ENCODE peak calls at places on chromosomes 7 and 10, in four cellular contexts. V is stimulated activated CD8-positive, alpha-beta memory T cell treated with anti-CD3 and anti-CD28 coated beads, Interleukin-2, amount 100 ng/mL, for 1 hour; J is colonic mucosa; N is choroid plexus epithelial cell. F is an unnamed sample.

GRCh38 chr7:88116395-88116794 is 103.4 kb downstream of the SRI start:
- DNase-seq in V (no peak), J (no peak), N (no peak), F (no peak)

GRCh38 chr10:98481418-98481945 is 34.7 kb upstream of the HPS1 start:
- DNase-seq in V (no peak), J (no peak), N (no peak), F (no peak)

GRCh38 chr7:50648570-50649169 is 83.5 kb upstream of the DDC start:
- DNase-seq in V (no peak), J (no peak), N (no peak), F (no peak)

GRCh38 chr7:5752663-5753062 is 28.8 kb downstream of the RNF216 start:
- DNase-seq in V (no peak), J (no peak), N (no peak), F (no peak)

GRCh38 chr10:4767033-4767814 is 58.8 kb upstream of the AKR1E2 start:
- DNase-seq in V (no peak), J (peak; percentile 24), N (peak; percentile 76), F (no peak)

GRCh38 chr10:124743188-124744046 is 761 bp downstream of the FAM53B start:
- DNase-seq in V (no peak), J (peak; percentile 48), N (peak; percentile 34), F (no peak)

GRCh38 chr10:34826221-34826620 is 11.1 kb upstream of the PARD3 start:
- DNase-seq in V (no peak), J (no peak), N (no peak), F (no peak)

GRCh38 chr10:120505056-120505455 is 48.0 kb downstream of the PLPP4 start:
- DNase-seq in V (no peak), J (no peak), N (no peak), F (no peak)

GRCh38 chr10:70683601-70684329 is 11.5 kb downstream of the ADAMTS14 start:
- DNase-seq in V (no peak), J (no peak), N (peak; percentile 50), F (no peak)

GRCh38 chr7:50676754-50677153 is 105.9 kb downstream of the GRB10 start:
- DNase-seq in V (no peak), J (no peak), N (no peak), F (no peak)

GRCh38 chr10:128068398-128069285 is 57.6 kb downstream of the MKI67 start:
- DNase-seq in V (no peak), J (no peak), N (no peak), F (no peak)

GRCh38 chr7:44292876-44293560 is 32.4 kb downstream of the CAMK2B start:
- DNase-seq in V (no peak), J (peak; percentile 12), N (no peak), F (no peak)

GRCh38 chr10:102726274-102726673 is 11.8 kb downstream of the SFXN2 start:
- DNase-seq in V (no peak), J (no peak), N (no peak), F (no peak)

GRCh38 chr7:47771990-47772360 is 176.3 kb downstream of the PKD1L1 start:
- DNase-seq in V (no peak), J (no peak), N (peak; percentile 16), F (no peak)

GRCh38 chr10:11830836-11831519 is 7.8 kb downstream of the PROSER2 start:
- DNase-seq in V (no peak), J (no peak), N (peak; percentile 38), F (no peak)

GRCh38 chr7:154503962-154504550 is 451.9 kb downstream of the DPP6 start:
- DNase-seq in V (no peak), J (no peak), N (peak; percentile 49), F (no peak)

GRCh38 chr10:50739618-50740350 is at the start of gene ASAH2B:
- DNase-seq in V (peak; percentile 49), J (peak; percentile 91), N (peak; percentile 81), F (peak; percentile 57)

GRCh38 chr10:117442944-117443676 is 67.9 kb upstream of the PDZD8 start:
- DNase-seq in V (peak; percentile 29), J (peak; percentile 85), N (peak; percentile 81), F (no peak)

GRCh38 chr7:7938471-7938870 is 30.1 kb upstream of the GLCCI1 start:
- DNase-seq in V (no peak), J (no peak), N (no peak), F (no peak)

GRCh38 chr7:92835140-92835850 is 1.1 kb downstream of the CDK6 start:
- DNase-seq in V (peak; percentile 13), J (peak; percentile 80), N (peak; percentile 87), F (peak; percentile 10)

GRCh38 chr7:66522518-66522917 is 106.2 kb upstream of the KCTD7 start:
- DNase-seq in V (no peak), J (no peak), N (no peak), F (no peak)

GRCh38 chr7:26399309-26399610 is 107.6 kb downstream of the SNX10 start:
- DNase-seq in V (no peak), J (no peak), N (no peak), F (no peak)

GRCh38 chr7:47804767-47805545 is 143.3 kb downstream of the PKD1L1 start:
- DNase-seq in V (no peak), J (no peak), N (peak; percentile 34), F (no peak)

GRCh38 chr7:100779359-100779758 is 46.0 kb downstream of the ZAN start:
- DNase-seq in V (no peak), J (no peak), N (no peak), F (no peak)

GRCh38 chr10:67079126-67079525 is 153.3 kb downstream of the LRRTM3 start:
- DNase-seq in V (no peak), J (no peak), N (peak; percentile 5), F (no peak)

GRCh38 chr7:50069613-50070012 is 23.4 kb downstream of the ZPBP start:
- DNase-seq in V (no peak), J (no peak), N (no peak), F (no peak)

GRCh38 chr10:74171625-74172024 is 20.6 kb downstream of the ADK start:
- DNase-seq in V (no peak), J (no peak), N (no peak), F (no peak)